ENCODE peak calls at places on chromosome 6, in seven cellular contexts. N is astrocyte; P is fibroblast of lung; L is CD8-positive, alpha-beta T cell; T is adrenal gland; Y is dorsolateral prefrontal cortex; B is transverse colon. I is an unnamed sample.

GRCh38 chr6:43172127-43173007 is 1.3 kb downstream of the SRF start:
- DNase-seq in N (no peak), P (peak; percentile 42), L (peak; percentile 49), T (peak; percentile 39), Y (no peak), B (peak; percentile 62), I (no peak)

GRCh38 chr6:33305052-33305451 is 6.3 kb upstream of the RGL2 start:
- DNase-seq in N (no peak), P (no peak), L (no peak), T (no peak), Y (no peak), B (no peak), I (no peak)

GRCh38 chr6:75210885-75211739 is 5.3 kb upstream of the COL12A1 start:
- DNase-seq in N (peak; percentile 37), P (peak; percentile 85), L (peak; percentile 28), T (peak; percentile 75), Y (no peak), B (peak; percentile 34), I (peak; percentile 52)

GRCh38 chr6:142009647-142010046 is 123.1 kb upstream of the GJE1 start:
- DNase-seq in N (peak; percentile 97), P (peak; percentile 52), L (no peak), T (no peak), Y (no peak), B (no peak), I (peak; percentile 46)

GRCh38 chr6:75288023-75288422 is 3.4 kb upstream of the TMEM30A start:
- DNase-seq in N (no peak), P (no peak), L (no peak), T (no peak), Y (no peak), B (no peak), I (no peak)

GRCh38 chr6:27019651-27020552 is 227.6 kb upstream of the PRSS16 start:
- DNase-seq in N (peak; percentile 92), P (peak; percentile 96), L (peak; percentile 21), T (peak; percentile 91), Y (peak; percentile 89), B (peak; percentile 81), I (peak; percentile 81)

GRCh38 chr6:83708546-83708969 is 343 bp downstream of the SNAP91 start:
- DNase-seq in N (peak; percentile 6), P (peak; percentile 1), L (no peak), T (no peak), Y (no peak), B (no peak), I (no peak)

GRCh38 chr6:63685453-63686379 is 50.1 kb downstream of the PHF3 start:
- DNase-seq in N (no peak), P (no peak), L (no peak), T (no peak), Y (no peak), B (no peak), I (no peak)

GRCh38 chr6:125140808-125141207 is 12.8 kb upstream of the TPD52L1 start:
- DNase-seq in N (peak; percentile 58), P (peak; percentile 18), L (no peak), T (no peak), Y (no peak), B (no peak), I (no peak)

GRCh38 chr6:80098392-80098791 is 8.1 kb upstream of the BCKDHB start:
- DNase-seq in N (no peak), P (no peak), L (no peak), T (no peak), Y (no peak), B (no peak), I (no peak)

GRCh38 chr6:17015144-17015543 is 86.7 kb upstream of the STMND1 start:
- DNase-seq in N (peak; percentile 96), P (peak; percentile 64), L (no peak), T (no peak), Y (no peak), B (no peak), I (no peak)

GRCh38 chr6:42898891-42899361 is 16.9 kb upstream of the PTCRA start:
- DNase-seq in N (peak; percentile 32), P (peak; percentile 73), L (peak; percentile 64), T (peak; percentile 82), Y (peak; percentile 71), B (peak; percentile 71), I (no peak)

GRCh38 chr6:144411506-144412165 is 126.5 kb downstream of the UTRN start:
- DNase-seq in N (peak; percentile 36), P (no peak), L (no peak), T (no peak), Y (no peak), B (no peak), I (no peak)

GRCh38 chr6:126182650-126183311 is 157.1 kb upstream of the CENPW start:
- DNase-seq in N (peak; percentile 84), P (peak; percentile 24), L (no peak), T (no peak), Y (no peak), B (no peak), I (no peak)

GRCh38 chr6:96631248-96631647 is 68.3 kb downstream of the FHL5 start:
- DNase-seq in N (no peak), P (no peak), L (no peak), T (no peak), Y (no peak), B (no peak), I (no peak)

GRCh38 chr6:65707134-65707826 is at the start of gene EYS:
- DNase-seq in N (no peak), P (no peak), L (no peak), T (no peak), Y (no peak), B (no peak), I (no peak)

DNA sequence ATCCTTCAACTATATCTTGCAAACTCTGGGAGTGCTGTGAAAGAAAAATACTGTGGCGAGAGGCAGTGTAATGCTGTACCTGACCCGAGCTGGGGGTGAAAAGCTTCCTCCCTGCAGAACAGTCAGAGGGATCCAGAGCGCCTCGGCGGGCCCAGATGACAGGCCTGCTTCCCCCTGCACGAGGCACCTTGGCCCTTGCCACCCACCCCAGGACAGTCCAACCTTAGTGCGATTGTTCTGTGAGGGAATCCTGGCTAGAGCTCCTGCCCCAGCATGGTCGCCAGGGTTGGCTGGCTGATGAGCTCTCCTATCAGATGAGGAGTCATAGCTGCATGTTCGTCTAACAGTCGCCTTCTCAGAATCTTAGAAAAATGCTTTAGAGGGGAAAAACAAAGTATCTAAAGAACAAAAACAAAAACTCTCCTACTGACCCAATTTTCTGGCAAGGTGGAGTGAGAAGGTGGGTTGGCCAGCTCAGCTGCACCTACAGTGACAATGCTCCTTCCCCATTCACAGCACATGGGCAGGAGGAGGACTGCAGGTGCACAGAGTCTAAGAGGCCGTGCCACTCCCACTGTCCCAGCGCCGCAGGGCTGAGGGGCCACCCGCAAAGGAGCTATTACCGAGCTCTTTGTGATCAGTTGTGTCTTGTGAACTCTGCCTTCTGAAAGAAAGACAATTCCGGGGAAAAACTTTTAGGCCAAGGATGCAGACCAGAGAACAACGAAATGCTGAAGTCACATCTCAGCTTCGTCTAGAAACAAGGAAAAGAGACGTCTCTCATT is 28.6 kb upstream of the GPR6 start:
- DNase-seq in N (no peak), P (no peak), L (no peak), T (no peak), Y (no peak), B (no peak), I (no peak)
- H3K27ac ChIP-seq in N (no peak overlapping the region), P (no peak overlapping the region), L (no peak overlapping the region), T (no peak overlapping the region), Y (no peak overlapping the region), B (no peak overlapping the region), I (no peak overlapping the region)

DNA sequence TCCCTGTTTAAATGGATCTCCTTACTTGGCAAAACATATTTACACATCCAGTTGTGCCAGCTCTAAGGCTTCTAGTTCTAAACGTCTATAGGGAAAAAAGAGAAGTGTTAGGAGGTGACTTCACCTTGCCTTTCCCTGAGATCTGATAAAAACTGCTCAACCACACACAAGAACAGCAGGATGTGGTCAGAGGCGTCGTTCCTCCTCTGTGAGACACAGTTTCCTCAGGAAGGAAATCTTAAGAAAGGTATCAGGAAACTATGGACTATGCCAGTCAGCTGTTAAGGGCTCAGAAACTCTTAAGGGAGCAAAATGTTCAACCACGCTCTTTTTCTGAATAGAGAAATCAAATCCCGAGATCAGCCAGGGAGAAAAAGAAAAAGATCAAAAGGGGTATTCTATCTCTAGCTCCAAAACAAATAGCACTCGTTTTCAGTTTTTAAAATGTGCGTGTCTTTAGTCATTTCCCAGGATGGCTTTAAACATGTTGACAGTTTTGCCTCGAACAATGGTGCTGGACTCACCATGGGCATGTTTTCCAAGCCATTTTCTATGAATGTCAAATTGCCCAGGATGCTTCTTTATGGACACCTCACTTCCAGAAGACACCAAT is 154.5 kb downstream of the HACE1 start:
- DNase-seq in N (peak; percentile 86), P (peak; percentile 37), L (peak; percentile 46), T (peak; percentile 27), Y (no peak), B (peak; percentile 14), I (peak; percentile 34)
- TF ChIP-seq CTCF in N (no peak), P (no peak), L (no peak), T (no peak), Y (no peak), B (no peak), I (no peak)

GRCh38 chr6:3230275-3231212 is 3.1 kb upstream of the TUBB2B start:
- DNase-seq in N (peak; percentile 46), P (no peak), L (no peak), T (no peak), Y (no peak), B (no peak), I (no peak)
- H3K27ac ChIP-seq in N (no peak overlapping the region), P (no peak overlapping the region), L (no peak overlapping the region), T (no peak overlapping the region), Y (peak overlapping the region; percentile 94), B (peak overlapping the region; percentile 83), I (no peak overlapping the region)

GRCh38 chr6:31666337-31666960 is 569 bp downstream of the CSNK2B start:
- DNase-seq in N (no peak), P (no peak), L (no peak), T (no peak), Y (no peak), B (no peak), I (no peak)

GRCh38 chr6:31663087-31663960 is 1.5 kb downstream of the GPANK1 start:
- DNase-seq in N (no peak), P (peak; percentile 34), L (no peak), T (no peak), Y (no peak), B (no peak), I (no peak)

GRCh38 chr6:31663961-31664789 is 622 bp downstream of the GPANK1 start:
- DNase-seq in N (peak; percentile 74), P (peak; percentile 75), L (no peak), T (peak; percentile 48), Y (no peak), B (peak; percentile 29), I (no peak)

GRCh38 chr6:31664790-31665500 is at the start of gene GPANK1:
- DNase-seq in N (peak; percentile 88), P (peak; percentile 97), L (peak; percentile 93), T (peak; percentile 96), Y (peak; percentile 92), B (peak; percentile 93), I (peak; percentile 87)

DNA sequence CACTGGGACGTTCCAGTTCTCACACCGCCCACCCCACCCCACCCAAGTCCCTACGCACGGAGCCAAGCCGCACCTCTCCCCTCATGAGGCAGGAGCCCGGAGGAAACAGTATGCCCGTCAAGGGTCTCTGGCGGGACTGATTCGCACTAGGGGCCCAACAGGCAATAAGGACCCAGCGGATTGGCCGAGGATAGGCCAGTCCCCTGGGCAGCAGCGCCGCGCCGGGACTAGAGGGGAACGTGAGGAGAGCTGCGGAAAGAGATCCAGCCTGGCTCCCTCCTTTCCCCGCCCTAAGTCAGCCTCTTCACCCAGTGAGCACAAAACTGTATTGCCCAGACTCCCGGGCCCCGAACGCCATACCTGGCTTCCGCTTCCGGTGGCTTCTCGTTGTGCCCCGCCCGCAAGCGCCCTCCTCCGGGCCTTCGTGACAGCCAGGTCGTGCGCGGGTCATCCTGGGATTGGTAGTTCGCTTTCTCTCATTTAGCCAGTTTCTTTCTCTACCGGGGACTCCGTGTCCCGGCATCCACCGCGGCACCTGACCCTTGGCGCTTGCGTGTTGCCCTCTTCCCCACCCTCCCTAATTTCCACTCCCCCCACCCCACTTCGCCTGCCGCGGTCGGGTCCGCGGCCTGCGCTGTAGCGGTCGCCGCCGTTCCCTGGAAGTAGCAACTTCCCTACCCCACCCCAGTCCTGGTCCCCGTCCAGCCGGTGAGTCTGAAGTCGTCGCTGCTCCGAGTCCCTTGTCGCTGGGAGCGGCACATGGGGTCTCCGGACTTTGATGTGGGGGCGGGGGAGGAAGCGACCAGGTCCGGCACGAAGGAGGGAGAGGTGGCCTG is at the start of gene CSNK2B:
- DNase-seq in N (peak; percentile 94), P (peak; percentile 97), L (peak; percentile 99), T (peak; percentile 99), Y (peak; percentile 99), B (peak; percentile 99), I (peak; percentile 91)
- TF ChIP-seq CTCF in N (no peak), P (no peak), L (no peak), T (no peak), Y (peak; percentile 29), B (no peak), I (no peak)